ENCODE peak calls at places on chromosomes 11 and 22, in five cellular contexts. I is left ventricle myocardium inferior, P is colonic mucosa, J is AG04449, D is kidney epithelial cell. F is an unnamed sample.

GRCh38 chr11:432501-433100 is 9.2 kb downstream of the ANO9 start:
- DNase-seq in I (no peak), P (no peak), J (no peak), D (no peak), F (no peak)

GRCh38 chr22:29907753-29908515 is 25.0 kb downstream of the MTMR3 start:
- DNase-seq in I (peak; percentile 72), P (peak; percentile 91), J (peak; percentile 67), D (peak; percentile 92), F (peak; percentile 91)

GRCh38 chr11:21582791-21583190 is 610.1 kb upstream of the ANO5 start:
- DNase-seq in I (no peak), P (no peak), J (no peak), D (no peak), F (no peak)

GRCh38 chr11:131351848-131352247 is 18.6 kb upstream of the NTM start:
- DNase-seq in I (no peak), P (no peak), J (no peak), D (no peak), F (no peak)

GRCh38 chr11:72738199-72739141 is 13.7 kb downstream of the ARAP1 start:
- DNase-seq in I (no peak), P (no peak), J (no peak), D (no peak), F (no peak)

GRCh38 chr22:31954535-31955326 is 10.4 kb downstream of the YWHAH start:
- DNase-seq in I (no peak), P (no peak), J (no peak), D (no peak), F (no peak)

GRCh38 chr11:95912902-95913560 is 10.9 kb downstream of the MTMR2 start:
- DNase-seq in I (no peak), P (no peak), J (no peak), D (no peak), F (no peak)

GRCh38 chr11:61797263-61797944 is 4.7 kb downstream of the FEN1 start:
- DNase-seq in I (peak; percentile 74), P (peak; percentile 82), J (no peak), D (peak; percentile 43), F (no peak)

GRCh38 chr11:116062129-116062525 is 557.9 kb upstream of the CADM1 start:
- DNase-seq in I (no peak), P (no peak), J (no peak), D (no peak), F (no peak)

GRCh38 chr22:49670610-49671330 is 156.9 kb downstream of the BRD1 start:
- DNase-seq in I (no peak), P (no peak), J (no peak), D (no peak), F (no peak)

GRCh38 chr11:46291441-46292143 is 14.1 kb downstream of the CREB3L1 start:
- DNase-seq in I (no peak), P (no peak), J (no peak), D (no peak), F (no peak)

GRCh38 chr11:44067266-44067665 is 1.2 kb downstream of the ACCS start:
- DNase-seq in I (no peak), P (no peak), J (no peak), D (no peak), F (no peak)

GRCh38 chr22:47007496-47007895 is 245.0 kb downstream of the TBC1D22A start:
- DNase-seq in I (no peak), P (no peak), J (no peak), D (no peak), F (no peak)

GRCh38 chr11:85595285-85595884 is 31.8 kb downstream of the DLG2 start:
- DNase-seq in I (no peak), P (no peak), J (no peak), D (no peak), F (no peak)

GRCh38 chr11:32379714-32380113 is 55.6 kb downstream of the WT1 start:
- DNase-seq in I (no peak), P (no peak), J (no peak), D (no peak), F (no peak)

GRCh38 chr11:124865902-124866851 is 945 bp downstream of the ROBO3 start:
- DNase-seq in I (no peak), P (peak; percentile 47), J (no peak), D (no peak), F (no peak)

GRCh38 chr11:94449029-94449428 is 44.6 kb downstream of the MRE11 start:
- DNase-seq in I (no peak), P (no peak), J (no peak), D (no peak), F (no peak)

GRCh38 chr11:67356867-67357561 is 3.7 kb upstream of the POLD4 start:
- DNase-seq in I (peak; percentile 41), P (peak; percentile 85), J (no peak), D (no peak), F (no peak)

GRCh38 chr11:93668171-93668570 is 6.7 kb downstream of the CEP295 start:
- DNase-seq in I (no peak), P (no peak), J (peak; percentile 40), D (peak; percentile 26), F (no peak)

GRCh38 chr11:65651589-65652510 is 10.9 kb downstream of the RELA start:
- DNase-seq in I (peak; percentile 36), P (peak; percentile 89), J (no peak), D (no peak), F (no peak)

GRCh38 chr11:35662061-35662648 is 420 bp upstream of the TRIM44 start:
- DNase-seq in I (no peak), P (no peak), J (no peak), D (no peak), F (no peak)

GRCh38 chr11:22703040-22703439 is 36.6 kb downstream of the GAS2 start:
- DNase-seq in I (no peak), P (peak; percentile 36), J (peak; percentile 9), D (peak; percentile 92), F (peak; percentile 65)

GRCh38 chr11:20599424-20600346 is at the start of gene SLC6A5:
- DNase-seq in I (peak; percentile 32), P (no peak), J (no peak), D (no peak), F (no peak)

GRCh38 chr11:8025123-8025522 is 38.0 kb downstream of the EIF3F start:
- DNase-seq in I (no peak), P (peak; percentile 15), J (no peak), D (no peak), F (no peak)

GRCh38 chr11:105611837-105612480 is 2.1 kb downstream of the GRIA4 start:
- DNase-seq in I (no peak), P (no peak), J (no peak), D (no peak), F (no peak)

GRCh38 chr11:105609341-105609781 is 512 bp upstream of the GRIA4 start:
- DNase-seq in I (no peak), P (peak; percentile 21), J (no peak), D (no peak), F (no peak)

GRCh38 chr11:105609832-105610781 is at the start of gene GRIA4:
- DNase-seq in I (no peak), P (peak; percentile 18), J (no peak), D (no peak), F (no peak)

GRCh38 chr11:105611414-105611813 is 1.5 kb downstream of the GRIA4 start:
- DNase-seq in I (no peak), P (no peak), J (no peak), D (no peak), F (no peak)

DNA sequence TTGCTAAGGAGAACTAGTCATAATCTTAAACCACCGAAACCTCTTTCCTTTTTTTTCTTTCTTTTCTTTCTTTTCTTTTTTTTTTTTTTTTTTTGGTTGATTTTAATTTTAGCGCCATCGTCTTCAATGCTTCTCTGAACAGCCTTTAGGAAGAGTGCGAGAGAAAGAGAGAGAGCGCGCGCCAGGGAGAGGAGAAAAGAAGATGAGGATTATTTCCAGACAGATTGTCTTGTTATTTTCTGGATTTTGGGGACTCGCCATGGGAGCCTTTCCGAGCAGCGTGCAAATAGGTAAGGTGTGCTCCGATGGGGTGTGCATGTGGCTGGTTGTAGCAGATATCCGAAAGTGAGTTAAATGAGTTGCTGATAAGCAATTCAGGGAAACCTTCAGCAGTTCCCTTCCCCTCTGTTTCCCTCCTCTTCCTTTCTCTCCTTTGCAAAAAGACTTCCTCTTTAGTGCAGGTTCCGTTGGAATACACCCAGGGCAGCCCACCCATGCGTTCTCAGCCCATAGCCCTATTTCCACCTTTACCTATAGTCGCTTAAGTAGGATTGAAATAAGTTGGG is 1.0 kb downstream of the GRIA4 start:
- DNase-seq in I (no peak), P (no peak), J (no peak), D (no peak), F (no peak)
- TF ChIP-seq CTCF in I (no peak), P (no peak), J (no peak), D (no peak), F (no peak)

GRCh38 chr11:77422690-77423089 is 51.2 kb downstream of the PAK1 start:
- DNase-seq in I (no peak), P (no peak), J (no peak), D (no peak), F (no peak)

GRCh38 chr11:77418155-77418980 is 55.5 kb downstream of the PAK1 start:
- DNase-seq in I (no peak), P (no peak), J (no peak), D (no peak), F (no peak)

GRCh38 chr11:77421041-77421723 is 52.7 kb downstream of the PAK1 start:
- DNase-seq in I (no peak), P (no peak), J (no peak), D (no peak), F (no peak)

GRCh38 chr11:77416357-77416756 is 57.5 kb downstream of the PAK1 start:
- DNase-seq in I (no peak), P (no peak), J (no peak), D (no peak), F (no peak)

GRCh38 chr11:77418981-77419592 is 54.8 kb downstream of the PAK1 start:
- DNase-seq in I (no peak), P (no peak), J (no peak), D (no peak), F (no peak)
- H3K4me3 ChIP-seq in I (no peak overlapping the region), P (no peak overlapping the region), J (no peak overlapping the region), D (no peak overlapping the region), F (no peak overlapping the region)

GRCh38 chr11:74683279-74683871 is 47.9 kb downstream of the CHRDL2 start:
- DNase-seq in I (peak; percentile 36), P (no peak), J (no peak), D (no peak), F (no peak)
- TF ChIP-seq CTCF in I (peak; percentile 63), P (peak; percentile 29), J (peak; percentile 59), D (peak; percentile 41), F (peak; percentile 60)

DNA sequence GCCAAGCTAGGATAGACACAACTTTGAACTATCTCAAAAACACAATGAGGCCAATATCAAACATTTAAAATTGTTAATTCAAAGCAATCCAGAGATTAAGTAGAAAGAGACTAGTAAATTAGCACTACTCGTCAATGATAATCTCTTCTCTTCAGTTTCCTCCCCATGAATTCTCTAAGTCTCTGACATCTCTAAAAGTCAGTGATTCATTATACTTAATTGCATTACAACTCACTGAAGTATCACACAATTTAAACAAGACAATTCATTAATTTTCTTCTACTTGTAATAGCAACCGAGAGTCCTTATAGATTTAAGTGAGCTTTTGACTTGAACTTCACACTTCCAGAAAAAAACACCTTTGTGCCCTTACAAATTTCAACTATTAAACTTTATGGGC is 4.3 kb downstream of the DDX6 start:
- DNase-seq in I (no peak), P (no peak), J (no peak), D (no peak), F (no peak)
- H3K4me3 ChIP-seq in I (peak overlapping the region; percentile 19), P (no peak overlapping the region), J (no peak overlapping the region), D (no peak overlapping the region), F (no peak overlapping the region)